ENCODE peak calls at places on chromosomes 16 and 17, in five cellular contexts. One of them, this sample, is unnamed.

GRCh38 chr16:18983565-18984424 is at the start of gene TMC7:
- DNase-seq in GM12878: no peak
- DNase-seq in prostate gland: peak
- DNase-seq in stomach: peak
- DNase-seq in H1: peak
- DNase-seq in this sample: no peak

GRCh38 chr17:6428207-6428965 is 6.5 kb downstream of the AIPL1 start:
- DNase-seq in stomach: no peak
- DNase-seq in H1: no peak
- DNase-seq in prostate gland: no peak
- DNase-seq in GM12878: no peak
- DNase-seq in this sample: no peak

GRCh38 chr16:12524658-12525057 is 279.0 kb downstream of the CPPED1 start:
- DNase-seq in H1: no peak
- DNase-seq in prostate gland: no peak
- DNase-seq in stomach: no peak
- DNase-seq in GM12878: no peak
- DNase-seq in this sample: no peak

GRCh38 chr17:40646791-40647548 is 648 bp downstream of the SMARCE1 start:
- DNase-seq in stomach: no peak
- DNase-seq in H1: no peak
- DNase-seq in prostate gland: no peak
- DNase-seq in GM12878: no peak
- DNase-seq in this sample: no peak

GRCh38 chr16:31131841-31132271 is 3.7 kb downstream of the PRSS8 start:
- DNase-seq in prostate gland: no peak
- DNase-seq in GM12878: no peak
- DNase-seq in H1: no peak
- DNase-seq in stomach: peak
- DNase-seq in this sample: no peak

GRCh38 chr16:53771655-53772497 is 67.9 kb downstream of the FTO start:
- DNase-seq in H1: no peak
- DNase-seq in stomach: no peak
- DNase-seq in GM12878: no peak
- DNase-seq in prostate gland: no peak
- DNase-seq in this sample: no peak

GRCh38 chr17:36851230-36851629 is 86.0 kb upstream of the LHX1 start:
- DNase-seq in stomach: no peak
- DNase-seq in GM12878: no peak
- DNase-seq in prostate gland: no peak
- DNase-seq in H1: no peak
- DNase-seq in this sample: no peak

GRCh38 chr16:80273635-80274538 is 266.9 kb upstream of the DYNLRB2 start:
- DNase-seq in GM12878: no peak
- DNase-seq in H1: no peak
- DNase-seq in prostate gland: no peak
- DNase-seq in stomach: no peak
- DNase-seq in this sample: no peak

GRCh38 chr17:63492940-63493339 is 16.1 kb downstream of the ACE start:
- DNase-seq in stomach: no peak
- DNase-seq in H1: no peak
- DNase-seq in prostate gland: no peak
- DNase-seq in GM12878: no peak
- DNase-seq in this sample: no peak

GRCh38 chr17:49291929-49292328 is 61.3 kb upstream of the PHOSPHO1 start:
- DNase-seq in GM12878: no peak
- DNase-seq in H1: no peak
- DNase-seq in prostate gland: no peak
- DNase-seq in stomach: no peak
- DNase-seq in this sample: no peak

GRCh38 chr16:5158494-5158893 is 60.9 kb upstream of the EEF2KMT start:
- DNase-seq in prostate gland: no peak
- DNase-seq in stomach: no peak
- DNase-seq in GM12878: no peak
- DNase-seq in H1: no peak
- DNase-seq in this sample: no peak

GRCh38 chr17:64024781-64025731 is 4.6 kb upstream of the ICAM2 start:
- DNase-seq in prostate gland: no peak
- DNase-seq in stomach: no peak
- DNase-seq in H1: no peak
- DNase-seq in GM12878: no peak
- DNase-seq in this sample: peak

GRCh38 chr16:12801511-12802042 is 2.1 kb downstream of the CPPED1 start:
- DNase-seq in H1: no peak
- DNase-seq in stomach: no peak
- DNase-seq in prostate gland: no peak
- DNase-seq in GM12878: peak
- DNase-seq in this sample: no peak

DNA sequence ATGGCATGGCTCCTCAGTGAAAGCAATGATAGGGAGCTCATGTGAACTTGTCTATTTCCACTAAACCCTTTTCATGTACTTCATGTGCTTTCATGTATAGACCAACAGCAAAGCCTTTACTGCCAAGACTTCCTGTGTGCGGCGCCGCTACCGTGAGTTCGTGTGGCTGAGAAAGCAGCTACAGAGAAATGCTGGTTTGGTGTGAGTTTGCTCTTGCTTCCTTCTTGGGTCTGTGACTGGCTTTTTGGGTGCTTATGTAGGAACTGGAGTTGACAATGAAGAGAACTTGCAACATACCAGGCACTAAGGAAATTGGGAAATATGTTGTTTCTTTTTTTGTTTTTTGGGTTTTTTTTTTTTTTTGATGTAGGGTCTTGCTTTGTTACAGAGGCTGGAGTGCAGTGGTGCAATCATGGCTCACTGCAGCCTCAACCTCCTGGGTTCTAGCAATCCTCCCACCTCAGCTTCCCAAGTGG is 5.7 kb downstream of the SNX11 start:
- DNase-seq in GM12878: peak
- DNase-seq in prostate gland: no peak
- DNase-seq in stomach: no peak
- DNase-seq in H1: no peak
- DNase-seq in this sample: no peak
- TF ChIP-seq POLR2A in GM12878: peak
- TF ChIP-seq POLR2A in prostate gland: no peak
- TF ChIP-seq POLR2A in stomach: no peak
- TF ChIP-seq POLR2A in H1: no peak
- TF ChIP-seq POLR2A in this sample: no peak

GRCh38 chr16:1780677-1781072 is 1.7 kb downstream of the SPSB3 start:
- DNase-seq in GM12878: no peak
- DNase-seq in prostate gland: no peak
- DNase-seq in stomach: no peak
- DNase-seq in H1: no peak
- DNase-seq in this sample: no peak
- TF ChIP-seq POLR2AphosphoS5 in GM12878: no peak
- TF ChIP-seq POLR2AphosphoS5 in prostate gland: no peak
- TF ChIP-seq POLR2AphosphoS5 in stomach: no peak
- TF ChIP-seq POLR2AphosphoS5 in H1: no peak
- TF ChIP-seq POLR2AphosphoS5 in this sample: no peak

GRCh38 chr17:42422958-42423712 is at the start of gene CAVIN1:
- DNase-seq in GM12878: no peak
- DNase-seq in stomach: peak
- DNase-seq in prostate gland: peak
- DNase-seq in H1: peak
- DNase-seq in this sample: peak
- TF ChIP-seq POLR2A in GM12878: no peak
- TF ChIP-seq POLR2A in stomach: peak
- TF ChIP-seq POLR2A in prostate gland: peak
- TF ChIP-seq POLR2A in H1: peak
- TF ChIP-seq POLR2A in this sample: peak

GRCh38 chr17:78803161-78803845 is 21.2 kb upstream of the CYTH1 start:
- DNase-seq in H1: no peak
- DNase-seq in stomach: no peak
- DNase-seq in GM12878: no peak
- DNase-seq in prostate gland: no peak
- DNase-seq in this sample: no peak

GRCh38 chr17:78804777-78805176 is 22.7 kb upstream of the CYTH1 start:
- DNase-seq in GM12878: no peak
- DNase-seq in prostate gland: no peak
- DNase-seq in H1: no peak
- DNase-seq in stomach: no peak
- DNase-seq in this sample: no peak

GRCh38 chr17:78802008-78802407 is 19.9 kb upstream of the CYTH1 start:
- DNase-seq in H1: no peak
- DNase-seq in GM12878: no peak
- DNase-seq in stomach: no peak
- DNase-seq in prostate gland: no peak
- DNase-seq in this sample: no peak

GRCh38 chr17:78800132-78800931 is 18.3 kb upstream of the CYTH1 start:
- DNase-seq in prostate gland: no peak
- DNase-seq in GM12878: no peak
- DNase-seq in stomach: no peak
- DNase-seq in H1: no peak
- DNase-seq in this sample: no peak

DNA sequence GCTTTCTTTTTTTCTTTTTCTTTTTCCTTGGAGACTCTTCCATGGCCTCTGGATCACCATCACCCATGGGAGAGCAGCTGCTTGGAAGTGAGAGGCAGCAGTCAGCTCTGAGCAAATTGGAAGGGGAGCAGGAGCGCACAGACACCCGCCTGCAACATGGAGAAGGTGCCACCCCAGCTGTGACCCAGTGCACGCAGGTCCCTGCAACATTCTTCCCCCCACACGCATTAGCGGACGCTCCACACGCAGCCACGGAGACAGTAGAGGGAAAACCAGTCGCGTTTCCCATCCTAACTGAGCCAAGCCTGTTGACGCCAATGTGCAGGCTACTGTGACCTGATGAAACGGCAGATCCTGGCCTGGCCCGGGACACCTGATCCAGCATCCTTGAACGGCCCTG is 20.4 kb upstream of the CYTH1 start:
- DNase-seq in prostate gland: no peak
- DNase-seq in stomach: no peak
- DNase-seq in GM12878: no peak
- DNase-seq in H1: no peak
- DNase-seq in this sample: no peak
- TF ChIP-seq POLR2AphosphoS5 in prostate gland: no peak
- TF ChIP-seq POLR2AphosphoS5 in stomach: no peak
- TF ChIP-seq POLR2AphosphoS5 in GM12878: no peak
- TF ChIP-seq POLR2AphosphoS5 in H1: no peak
- TF ChIP-seq POLR2AphosphoS5 in this sample: no peak

GRCh38 chr16:8621572-8622314 is at the start of gene METTL22:
- DNase-seq in prostate gland: peak
- DNase-seq in stomach: peak
- DNase-seq in H1: peak
- DNase-seq in GM12878: peak
- DNase-seq in this sample: peak
- TF ChIP-seq POLR2A in prostate gland: peak
- TF ChIP-seq POLR2A in stomach: no peak
- TF ChIP-seq POLR2A in H1: peak
- TF ChIP-seq POLR2A in GM12878: peak
- TF ChIP-seq POLR2A in this sample: peak

GRCh38 chr17:81543756-81544155 is 8.4 kb downstream of the FAAP100 start:
- DNase-seq in GM12878: no peak
- DNase-seq in stomach: no peak
- DNase-seq in H1: no peak
- DNase-seq in prostate gland: no peak
- DNase-seq in this sample: no peak

GRCh38 chr17:81541123-81541522 is 11.0 kb downstream of the FAAP100 start:
- DNase-seq in GM12878: no peak
- DNase-seq in stomach: no peak
- DNase-seq in prostate gland: no peak
- DNase-seq in H1: no peak
- DNase-seq in this sample: no peak

GRCh38 chr17:81543339-81543675 is 8.8 kb downstream of the FAAP100 start:
- DNase-seq in stomach: no peak
- DNase-seq in H1: no peak
- DNase-seq in prostate gland: no peak
- DNase-seq in GM12878: no peak
- DNase-seq in this sample: no peak

GRCh38 chr17:81544281-81544974 is 7.7 kb downstream of the FAAP100 start:
- DNase-seq in H1: no peak
- DNase-seq in stomach: no peak
- DNase-seq in GM12878: no peak
- DNase-seq in prostate gland: no peak
- DNase-seq in this sample: no peak

GRCh38 chr17:81542431-81543338 is 9.5 kb downstream of the FAAP100 start:
- DNase-seq in H1: no peak
- DNase-seq in stomach: no peak
- DNase-seq in prostate gland: no peak
- DNase-seq in GM12878: no peak
- DNase-seq in this sample: no peak
- TF ChIP-seq POLR2AphosphoS5 in H1: no peak
- TF ChIP-seq POLR2AphosphoS5 in stomach: no peak
- TF ChIP-seq POLR2AphosphoS5 in prostate gland: no peak
- TF ChIP-seq POLR2AphosphoS5 in GM12878: no peak
- TF ChIP-seq POLR2AphosphoS5 in this sample: no peak

GRCh38 chr16:61676740-61677139 is 359.5 kb downstream of the CDH8 start:
- DNase-seq in H1: no peak
- DNase-seq in prostate gland: no peak
- DNase-seq in stomach: no peak
- DNase-seq in GM12878: no peak
- DNase-seq in this sample: no peak
- TF ChIP-seq POLR2A in H1: no peak
- TF ChIP-seq POLR2A in prostate gland: no peak
- TF ChIP-seq POLR2A in stomach: no peak
- TF ChIP-seq POLR2A in GM12878: no peak
- TF ChIP-seq POLR2A in this sample: no peak

DNA sequence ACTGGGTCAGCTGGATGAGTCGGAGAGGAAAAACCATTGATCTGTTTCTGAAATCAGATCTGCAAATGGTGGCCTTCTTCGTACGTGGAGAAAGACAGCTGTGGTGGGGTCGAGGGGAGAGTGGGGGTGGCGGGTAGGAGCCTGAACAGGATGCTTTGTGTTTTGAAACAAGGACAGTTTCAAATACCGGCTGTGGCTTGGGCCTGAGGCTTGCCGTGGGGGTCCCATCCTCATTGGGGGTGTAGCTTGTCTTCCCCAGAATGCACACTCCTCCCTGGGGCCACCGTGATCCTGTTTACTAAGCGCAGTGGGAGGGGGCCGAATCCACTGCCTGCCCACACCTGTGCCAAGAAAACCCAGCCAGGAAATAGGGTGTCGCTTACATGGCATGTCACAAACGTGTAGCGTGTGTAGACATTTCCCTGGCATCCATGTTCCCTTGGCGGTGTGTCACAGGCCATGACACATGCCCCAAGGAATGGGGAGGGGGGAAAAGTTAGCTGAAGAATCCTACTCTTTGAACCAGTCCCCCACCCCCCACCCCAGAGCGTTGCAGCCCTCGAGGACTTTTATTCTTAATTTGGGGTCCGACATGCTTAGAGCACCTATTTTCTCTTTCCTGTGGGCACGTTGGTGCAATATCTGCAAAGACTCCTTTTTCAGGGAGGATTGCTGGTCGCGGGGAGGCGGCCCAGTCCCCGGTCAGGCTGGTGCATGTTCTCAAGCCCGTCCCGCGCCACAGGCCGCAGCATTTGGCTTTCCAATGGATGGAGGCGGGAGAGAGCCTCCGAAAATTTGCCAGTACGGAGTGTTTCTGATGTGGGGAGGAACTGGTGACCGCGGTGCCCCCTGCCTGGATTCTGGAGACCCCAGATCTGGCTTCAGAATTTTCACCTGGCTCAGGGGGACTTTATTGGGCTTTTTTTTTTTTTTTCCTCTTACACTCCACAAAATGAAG is 2.0 kb downstream of the CMIP start:
- DNase-seq in H1: peak
- DNase-seq in prostate gland: peak
- DNase-seq in GM12878: no peak
- DNase-seq in stomach: peak
- DNase-seq in this sample: no peak
- TF ChIP-seq POLR2AphosphoS5 in H1: no peak
- TF ChIP-seq POLR2AphosphoS5 in prostate gland: peak
- TF ChIP-seq POLR2AphosphoS5 in GM12878: no peak
- TF ChIP-seq POLR2AphosphoS5 in stomach: peak
- TF ChIP-seq POLR2AphosphoS5 in this sample: no peak

This sample was measured in esophagus muscularis mucosa.